ENCODE peak calls at places on chromosome 18, in four cellular contexts. One of them, this sample, is unnamed.

GRCh38 chr18:48656582-48656981 is 117.8 kb downstream of the CTIF start:
- DNase-seq in CD14-positive monocyte: no peak
- DNase-seq in psoas muscle: no peak
- DNase-seq in spleen: no peak
- DNase-seq in this sample: no peak

GRCh38 chr18:59008302-59008974 is 131.2 kb upstream of the SEC11C start:
- DNase-seq in CD14-positive monocyte: no peak
- DNase-seq in spleen: no peak
- DNase-seq in psoas muscle: no peak
- DNase-seq in this sample: no peak

GRCh38 chr18:58484989-58485962 is 143.6 kb downstream of the ALPK2 start:
- DNase-seq in CD14-positive monocyte: no peak
- DNase-seq in spleen: no peak
- DNase-seq in psoas muscle: no peak
- DNase-seq in this sample: no peak

GRCh38 chr18:22826726-22827125 is 106.4 kb upstream of the RBBP8 start:
- DNase-seq in psoas muscle: no peak
- DNase-seq in spleen: no peak
- DNase-seq in CD14-positive monocyte: no peak
- DNase-seq in this sample: no peak

GRCh38 chr18:43271593-43272432 is 5.5 kb downstream of the SYT4 start:
- DNase-seq in psoas muscle: no peak
- DNase-seq in CD14-positive monocyte: no peak
- DNase-seq in spleen: no peak
- DNase-seq in this sample: peak

GRCh38 chr18:52888014-52888413 is 548.0 kb downstream of the DCC start:
- DNase-seq in CD14-positive monocyte: no peak
- DNase-seq in psoas muscle: no peak
- DNase-seq in spleen: no peak
- DNase-seq in this sample: no peak

GRCh38 chr18:7945882-7946281 is 378.8 kb downstream of the PTPRM start:
- DNase-seq in CD14-positive monocyte: no peak
- DNase-seq in spleen: no peak
- DNase-seq in psoas muscle: no peak
- DNase-seq in this sample: no peak

GRCh38 chr18:13268035-13268700 is 49.6 kb downstream of the LDLRAD4 start:
- DNase-seq in CD14-positive monocyte: no peak
- DNase-seq in spleen: no peak
- DNase-seq in psoas muscle: no peak
- DNase-seq in this sample: no peak

GRCh38 chr18:45678850-45679249 is 45.1 kb upstream of the SLC14A1 start:
- DNase-seq in CD14-positive monocyte: no peak
- DNase-seq in psoas muscle: no peak
- DNase-seq in spleen: no peak
- DNase-seq in this sample: no peak

GRCh38 chr18:50143891-50144290 is 51.1 kb downstream of the MYO5B start:
- DNase-seq in spleen: no peak
- DNase-seq in CD14-positive monocyte: no peak
- DNase-seq in psoas muscle: no peak
- DNase-seq in this sample: no peak

GRCh38 chr18:59779979-59780378 is 82.8 kb upstream of the CCBE1 start:
- DNase-seq in CD14-positive monocyte: no peak
- DNase-seq in spleen: no peak
- DNase-seq in psoas muscle: no peak
- DNase-seq in this sample: no peak

GRCh38 chr18:2906522-2907458 is 60.0 kb downstream of the EMILIN2 start:
- DNase-seq in CD14-positive monocyte: no peak
- DNase-seq in spleen: peak
- DNase-seq in psoas muscle: peak
- DNase-seq in this sample: peak

GRCh38 chr18:21803495-21803894 is 62.9 kb downstream of the MIB1 start:
- DNase-seq in spleen: no peak
- DNase-seq in CD14-positive monocyte: no peak
- DNase-seq in psoas muscle: no peak
- DNase-seq in this sample: no peak

GRCh38 chr18:66916834-66917233 is 312.9 kb upstream of the CDH19 start:
- DNase-seq in psoas muscle: no peak
- DNase-seq in spleen: no peak
- DNase-seq in CD14-positive monocyte: no peak
- DNase-seq in this sample: no peak

GRCh38 chr18:48554610-48555400 is 16.0 kb downstream of the CTIF start:
- DNase-seq in CD14-positive monocyte: no peak
- DNase-seq in psoas muscle: no peak
- DNase-seq in spleen: no peak
- DNase-seq in this sample: no peak

GRCh38 chr18:22539045-22539444 is 121.3 kb upstream of the CTAGE1 start:
- DNase-seq in psoas muscle: peak
- DNase-seq in CD14-positive monocyte: no peak
- DNase-seq in spleen: no peak
- DNase-seq in this sample: no peak

GRCh38 chr18:59672125-59672769 is 25.0 kb downstream of the CCBE1 start:
- DNase-seq in psoas muscle: no peak
- DNase-seq in CD14-positive monocyte: no peak
- DNase-seq in spleen: no peak
- DNase-seq in this sample: no peak

GRCh38 chr18:44882163-44882881 is 201.6 kb downstream of the SETBP1 start:
- DNase-seq in CD14-positive monocyte: no peak
- DNase-seq in spleen: no peak
- DNase-seq in psoas muscle: no peak
- DNase-seq in this sample: no peak

GRCh38 chr18:24504401-24504800 is 44.0 kb downstream of the HRH4 start:
- DNase-seq in psoas muscle: no peak
- DNase-seq in spleen: no peak
- DNase-seq in CD14-positive monocyte: no peak
- DNase-seq in this sample: no peak

GRCh38 chr18:22168360-22168921 is 948 bp upstream of the GATA6 start:
- DNase-seq in spleen: no peak
- DNase-seq in psoas muscle: no peak
- DNase-seq in CD14-positive monocyte: no peak
- DNase-seq in this sample: peak

GRCh38 chr18:76259012-76259568 is 236.0 kb downstream of the ZNF516 start:
- DNase-seq in psoas muscle: no peak
- DNase-seq in spleen: no peak
- DNase-seq in CD14-positive monocyte: no peak
- DNase-seq in this sample: no peak
- TF ChIP-seq CTCF in psoas muscle: no peak
- TF ChIP-seq CTCF in spleen: no peak
- TF ChIP-seq CTCF in CD14-positive monocyte: no peak
- TF ChIP-seq CTCF in this sample: no peak

DNA sequence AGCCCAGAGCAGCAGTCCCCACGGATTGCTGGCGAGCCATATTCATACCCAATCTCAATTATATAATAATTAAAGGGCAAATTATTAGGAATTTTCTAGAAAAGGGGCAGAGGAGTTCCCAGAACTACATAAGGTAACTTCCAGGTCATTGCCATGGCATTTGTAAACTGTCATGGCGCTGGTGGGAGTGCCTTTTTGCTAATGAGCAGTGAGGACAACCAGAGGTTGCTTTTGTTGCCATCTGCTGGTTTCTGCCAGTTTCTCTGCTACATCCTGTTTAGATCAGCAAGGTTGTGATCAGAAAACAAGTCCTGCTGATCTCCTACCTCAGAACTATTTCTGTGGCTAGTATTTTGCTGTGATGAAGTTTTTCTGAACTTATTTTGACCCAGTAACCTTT is 159.8 kb upstream of the PIEZO2 start:
- DNase-seq in CD14-positive monocyte: no peak
- DNase-seq in spleen: no peak
- DNase-seq in psoas muscle: no peak
- DNase-seq in this sample: no peak
- TF ChIP-seq CTCF in CD14-positive monocyte: no peak
- TF ChIP-seq CTCF in spleen: no peak
- TF ChIP-seq CTCF in psoas muscle: no peak
- TF ChIP-seq CTCF in this sample: no peak

DNA sequence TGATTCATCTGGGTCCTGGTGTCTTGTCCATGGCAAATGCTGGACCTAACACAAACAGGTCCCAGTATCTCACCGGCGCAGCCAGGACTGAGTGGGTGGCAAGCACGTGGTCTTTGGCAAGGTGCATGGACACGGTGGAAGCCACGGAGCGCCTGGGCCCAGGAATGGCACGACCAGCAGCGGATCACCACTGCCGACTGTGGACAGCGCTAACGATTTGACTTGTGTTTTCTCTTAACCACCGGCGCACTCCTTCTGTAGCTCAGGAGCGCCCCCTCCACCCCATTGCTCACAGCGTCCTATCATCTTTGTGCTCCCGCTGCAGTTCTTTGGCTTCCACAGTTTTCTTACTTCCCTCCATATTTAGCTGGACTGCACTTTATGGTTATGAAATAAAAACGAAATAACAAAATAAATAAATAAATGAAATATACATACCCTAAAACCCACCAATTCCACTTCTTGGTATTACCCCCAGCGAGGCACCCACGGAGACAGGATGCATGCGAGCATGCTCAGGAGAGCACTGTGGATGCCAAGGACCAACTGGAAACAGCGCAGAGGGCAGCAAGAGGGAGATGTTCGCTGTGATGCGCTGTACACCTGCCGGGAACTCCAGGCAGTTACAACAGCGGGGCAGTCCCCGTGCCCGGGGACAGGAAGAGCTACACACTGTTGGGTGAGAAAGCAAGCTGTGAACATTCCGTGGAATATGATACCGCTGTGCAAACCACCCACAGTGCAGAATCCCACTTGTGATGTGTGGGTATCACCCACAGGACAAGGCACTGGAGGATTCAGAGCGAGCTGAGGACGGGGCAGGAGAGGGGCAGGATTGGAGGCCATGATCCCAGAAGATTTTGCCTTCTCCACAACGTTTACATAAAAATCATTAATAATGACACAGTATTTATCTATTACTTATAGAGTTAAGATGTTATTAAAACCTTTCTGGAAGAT is 7.0 kb upstream of the CIDEA start:
- DNase-seq in CD14-positive monocyte: no peak
- DNase-seq in spleen: peak
- DNase-seq in psoas muscle: peak
- DNase-seq in this sample: no peak
- TF ChIP-seq CTCF in CD14-positive monocyte: no peak
- TF ChIP-seq CTCF in spleen: no peak
- TF ChIP-seq CTCF in psoas muscle: no peak
- TF ChIP-seq CTCF in this sample: peak

DNA sequence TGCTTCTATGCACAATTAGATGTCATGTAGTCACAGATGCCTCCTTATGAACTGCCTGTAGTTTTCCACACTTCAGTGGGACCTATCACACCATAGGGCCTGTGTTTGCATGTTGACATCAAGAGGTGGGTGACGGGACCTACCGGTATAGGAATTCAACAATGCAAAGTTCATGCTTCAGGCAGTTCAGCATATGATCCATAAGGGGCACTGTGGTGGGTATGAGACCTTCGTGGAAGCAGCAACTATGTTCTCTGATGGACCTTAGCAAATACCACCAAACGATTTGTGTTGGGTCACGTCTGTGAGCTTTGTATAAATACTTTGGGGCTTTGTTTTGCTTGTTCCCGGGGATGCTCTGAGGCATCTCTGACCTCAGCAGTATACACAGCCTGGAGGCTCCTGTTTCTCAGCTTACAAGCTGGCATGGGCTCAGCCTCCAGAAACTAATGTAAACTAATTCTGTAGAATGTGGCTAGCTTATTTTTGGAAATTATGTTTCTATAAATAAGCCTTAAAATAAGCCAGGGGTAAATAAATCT is 111.6 kb downstream of the DTNA start:
- DNase-seq in spleen: no peak
- DNase-seq in psoas muscle: no peak
- DNase-seq in CD14-positive monocyte: no peak
- DNase-seq in this sample: no peak
- TF ChIP-seq CTCF in spleen: no peak
- TF ChIP-seq CTCF in psoas muscle: no peak
- TF ChIP-seq CTCF in CD14-positive monocyte: no peak
- TF ChIP-seq CTCF in this sample: no peak

DNA sequence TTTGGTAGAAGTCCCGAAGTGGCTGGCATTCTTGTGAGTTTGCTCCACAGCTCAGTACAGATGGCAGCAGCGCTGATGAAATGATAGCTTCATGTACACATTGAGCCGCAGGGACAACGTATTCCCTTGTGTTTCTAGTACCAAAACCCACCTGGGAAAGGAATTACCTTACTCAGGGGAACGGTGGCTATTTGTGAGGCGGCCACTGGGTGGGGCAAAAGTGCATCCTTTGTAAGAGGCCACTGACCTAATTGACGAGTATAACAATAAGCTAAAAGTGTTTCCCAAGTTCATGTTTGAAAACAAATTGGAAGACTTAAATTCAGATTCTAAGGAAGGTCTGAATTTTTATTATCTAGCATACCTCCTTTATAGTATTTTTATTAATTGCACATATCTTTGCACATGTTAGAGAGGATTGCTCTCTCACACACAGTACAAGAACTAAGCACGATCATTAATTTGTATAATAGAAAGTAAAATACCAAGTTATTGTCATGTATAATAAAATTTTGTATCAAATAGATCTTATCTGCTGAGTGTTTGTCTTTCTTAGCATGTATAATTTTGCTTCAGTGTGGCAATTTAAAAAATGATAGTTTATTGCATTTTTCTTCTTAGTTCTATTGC is 25.3 kb upstream of the CDH7 start:
- DNase-seq in psoas muscle: no peak
- DNase-seq in spleen: no peak
- DNase-seq in CD14-positive monocyte: no peak
- DNase-seq in this sample: no peak
- TF ChIP-seq CTCF in psoas muscle: no peak
- TF ChIP-seq CTCF in spleen: peak
- TF ChIP-seq CTCF in CD14-positive monocyte: no peak
- TF ChIP-seq CTCF in this sample: no peak